ENCODE peak calls at places on chromosome 9, in five cellular contexts. Z is mesenchymal stem cell, T is neuronal stem cell, U is IMR-90, V is H1. O is an unnamed sample.

GRCh38 chr9:95102001-95102433 is 215.5 kb downstream of the FANCC start:
- DNase-seq in V (no peak), Z (no peak), U (no peak), T (no peak), O (no peak)

GRCh38 chr9:134564431-134565170 is 77.0 kb upstream of the COL5A1 start:
- DNase-seq in U (peak; percentile 94), T (no peak), Z (peak; percentile 90), V (peak; percentile 7), O (no peak)

GRCh38 chr9:26723486-26723885 is 169.1 kb downstream of the CAAP1 start:
- DNase-seq in T (peak; percentile 27), U (peak; percentile 6), Z (no peak), V (peak; percentile 89), O (peak; percentile 95)

GRCh38 chr9:134944916-134945315 is 27.2 kb upstream of the FCN1 start:
- DNase-seq in U (no peak), Z (no peak), T (no peak), V (no peak), O (no peak)

GRCh38 chr9:92775466-92775865 is 10.8 kb upstream of the BICD2 start:
- DNase-seq in U (no peak), Z (no peak), T (no peak), V (no peak), O (no peak)

GRCh38 chr9:36970007-36970888 is 63.8 kb downstream of the PAX5 start:
- DNase-seq in T (no peak), Z (peak; percentile 32), V (peak; percentile 23), U (no peak), O (no peak)

GRCh38 chr9:122031806-122032205 is 61.3 kb downstream of the TTLL11 start:
- DNase-seq in U (no peak), T (no peak), V (no peak), Z (no peak), O (no peak)

GRCh38 chr9:99820330-99821186 is 1.1 kb upstream of the NR4A3 start:
- DNase-seq in U (peak; percentile 89), V (no peak), Z (peak; percentile 92), T (no peak), O (no peak)

GRCh38 chr9:91781906-91782305 is 168.1 kb downstream of the ROR2 start:
- DNase-seq in U (no peak), V (no peak), Z (no peak), T (no peak), O (no peak)

GRCh38 chr9:70083429-70083828 is 39.8 kb downstream of the MAMDC2 start:
- DNase-seq in U (no peak), T (peak; percentile 17), V (no peak), Z (no peak), O (no peak)

GRCh38 chr9:37936965-37937364 is 33.0 kb upstream of the SLC25A51 start:
- DNase-seq in T (no peak), Z (peak; percentile 92), U (peak; percentile 90), V (no peak), O (no peak)

GRCh38 chr9:91273853-91274552 is 87.7 kb downstream of the AUH start:
- DNase-seq in Z (peak; percentile 48), V (no peak), T (no peak), U (peak; percentile 80), O (no peak)

GRCh38 chr9:108273988-108274387 is 581.8 kb downstream of the ACTL7B start:
- DNase-seq in V (no peak), U (no peak), Z (peak; percentile 69), T (no peak), O (no peak)

GRCh38 chr9:136004219-136004618 is 43.0 kb upstream of the UBAC1 start:
- DNase-seq in T (no peak), V (no peak), Z (no peak), U (no peak), O (no peak)

GRCh38 chr9:111078391-111079038 is 40.2 kb upstream of the LPAR1 start:
- DNase-seq in Z (peak; percentile 15), U (peak; percentile 58), T (no peak), V (no peak), O (no peak)

GRCh38 chr9:84315278-84315877 is 25.2 kb downstream of the SLC28A3 start:
- DNase-seq in V (peak; percentile 65), Z (peak; percentile 67), U (peak; percentile 71), T (peak; percentile 48), O (peak; percentile 55)

GRCh38 chr9:77211561-77211960 is 34.2 kb downstream of the VPS13A start:
- DNase-seq in T (no peak), V (no peak), U (no peak), Z (no peak), O (no peak)
- H3K9ac ChIP-seq in T (no peak overlapping the region), V (no peak overlapping the region), U (no peak overlapping the region), Z (no peak overlapping the region), O (no peak overlapping the region)

GRCh38 chr9:113483676-113484257 is 20.2 kb downstream of the RGS3 start:
- DNase-seq in U (no peak), Z (no peak), T (no peak), V (no peak), O (peak; percentile 15)

GRCh38 chr9:113484258-113484730 is 20.8 kb downstream of the RGS3 start:
- DNase-seq in V (no peak), U (peak; percentile 28), T (no peak), Z (peak; percentile 41), O (peak; percentile 5)

GRCh38 chr9:113482341-113482740 is 18.8 kb downstream of the RGS3 start:
- DNase-seq in V (no peak), T (no peak), Z (no peak), U (no peak), O (no peak)

GRCh38 chr9:113481176-113481805 is 17.8 kb downstream of the RGS3 start:
- DNase-seq in U (no peak), Z (no peak), T (no peak), V (no peak), O (no peak)

GRCh38 chr9:113482991-113483675 is 19.6 kb downstream of the RGS3 start:
- DNase-seq in V (no peak), T (no peak), Z (no peak), U (no peak), O (peak; percentile 10)
- H2BK15ac ChIP-seq in V (no peak overlapping the region), T (no peak overlapping the region), Z (peak overlapping the region; percentile 31), U (peak overlapping the region; percentile 95), O (no peak overlapping the region)

DNA sequence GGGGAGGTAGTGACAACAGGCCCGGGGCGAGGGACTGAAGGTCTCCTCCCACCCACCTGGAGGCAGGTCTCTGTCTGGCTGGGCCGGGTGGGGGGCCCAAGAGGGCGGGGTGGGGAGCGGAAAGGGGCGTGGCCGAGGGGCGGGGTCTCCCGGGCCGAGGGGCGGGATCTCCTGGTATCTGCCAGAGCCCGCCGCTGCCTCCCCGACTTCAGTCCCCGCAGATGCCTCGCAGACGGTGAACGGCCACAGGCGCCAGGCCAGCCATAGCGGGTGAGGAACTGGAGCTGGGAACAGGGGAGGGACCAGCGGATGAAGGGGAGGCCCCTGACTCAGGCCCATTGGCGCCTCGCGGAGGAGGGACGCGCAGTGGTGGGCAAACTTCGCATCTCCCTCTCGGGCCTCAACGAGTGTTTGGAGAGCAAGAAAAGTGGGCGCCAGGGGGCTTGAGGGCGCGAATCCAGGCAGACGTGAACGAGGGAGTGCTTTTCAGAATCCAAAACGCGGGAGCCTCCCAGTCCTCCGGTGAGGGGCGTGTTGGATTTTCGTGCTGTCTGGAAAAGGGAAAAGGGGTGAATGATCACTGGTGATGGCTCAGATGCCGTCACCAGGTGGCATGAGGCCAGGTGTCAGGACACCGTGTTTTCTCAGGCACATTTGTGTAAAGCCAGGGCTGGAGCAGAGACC is at the start of gene ADGRD2:
- DNase-seq in Z (peak; percentile 44), T (peak; percentile 41), U (peak; percentile 4), V (peak; percentile 96), O (peak; percentile 95)
- H2AFZ ChIP-seq in Z (no peak within 1 kb of the TSS), T (peak within 1 kb of the TSS; percentile 81), U (peak within 1 kb of the TSS; percentile 87), V (peak within 1 kb of the TSS; percentile 90), O (no peak within 1 kb of the TSS)

GRCh38 chr9:126607731-126608130 is 6.0 kb upstream of the LMX1B start:
- DNase-seq in V (no peak), T (no peak), U (no peak), Z (no peak), O (no peak)
- H3K9ac ChIP-seq in V (no peak overlapping the region), T (no peak overlapping the region), U (no peak overlapping the region), Z (no peak overlapping the region), O (no peak overlapping the region)